ENCODE peak calls at places on chromosomes 7 and 10, in five cellular contexts. Z is neuronal stem cell, O is mesendoderm, W is trophoblast cell, I is mesenchymal stem cell. A is an unnamed sample.

GRCh38 chr10:71084061-71084817 is 128.1 kb upstream of the UNC5B start:
- DNase-seq in Z (no peak), O (no peak), W (no peak), I (no peak), A (no peak)

GRCh38 chr10:105413997-105414396 is 772.9 kb downstream of the SORCS3 start:
- DNase-seq in Z (no peak), O (no peak), W (no peak), I (no peak), A (no peak)

GRCh38 chr10:16915308-16915707 is 98.1 kb upstream of the RSU1 start:
- DNase-seq in Z (no peak), O (peak), W (no peak), I (no peak), A (no peak)

GRCh38 chr10:18145652-18146051 is 5.4 kb downstream of the CACNB2 start:
- DNase-seq in Z (no peak), O (peak), W (peak), I (no peak), A (peak)

GRCh38 chr10:73589538-73590126 is 1.5 kb downstream of the USP54 start:
- DNase-seq in Z (no peak), O (peak), W (no peak), I (peak), A (peak)

GRCh38 chr7:91085175-91085574 is 179.1 kb upstream of the FZD1 start:
- DNase-seq in Z (no peak), O (no peak), W (no peak), I (no peak), A (no peak)

GRCh38 chr10:79413196-79413595 is 32.2 kb downstream of the ZCCHC24 start:
- DNase-seq in Z (no peak), O (peak), W (no peak), I (peak), A (peak)

GRCh38 chr10:71233491-71233892 is 21.1 kb downstream of the UNC5B start:
- DNase-seq in Z (no peak), O (peak), W (no peak), I (no peak), A (no peak)

GRCh38 chr7:25665346-25665745 is 437.1 kb upstream of the NPVF start:
- DNase-seq in Z (no peak), O (no peak), W (peak), I (no peak), A (no peak)

GRCh38 chr7:2248984-2249694 is 7.1 kb downstream of the NUDT1 start:
- DNase-seq in Z (no peak), O (peak), W (peak), I (peak), A (peak)
- H4K8ac ChIP-seq in Z (no peak), O (no peak), W (no peak), I (peak), A (peak)

GRCh38 chr7:20191044-20191867 is 25.9 kb downstream of the MACC1 start:
- DNase-seq in Z (no peak), O (peak), W (no peak), I (no peak), A (no peak)

GRCh38 chr7:20194586-20194985 is 22.6 kb downstream of the MACC1 start:
- DNase-seq in Z (no peak), O (no peak), W (no peak), I (no peak), A (no peak)

GRCh38 chr7:20193242-20193777 is 23.9 kb downstream of the MACC1 start:
- DNase-seq in Z (no peak), O (no peak), W (no peak), I (no peak), A (peak)

GRCh38 chr7:20197125-20197524 is 20.1 kb downstream of the MACC1 start:
- DNase-seq in Z (no peak), O (peak), W (no peak), I (no peak), A (peak)

GRCh38 chr7:20193873-20194272 is 23.3 kb downstream of the MACC1 start:
- DNase-seq in Z (no peak), O (no peak), W (no peak), I (no peak), A (no peak)
- H3K4me3 ChIP-seq in Z (no peak), O (no peak), W (no peak), I (no peak), A (no peak)

DNA sequence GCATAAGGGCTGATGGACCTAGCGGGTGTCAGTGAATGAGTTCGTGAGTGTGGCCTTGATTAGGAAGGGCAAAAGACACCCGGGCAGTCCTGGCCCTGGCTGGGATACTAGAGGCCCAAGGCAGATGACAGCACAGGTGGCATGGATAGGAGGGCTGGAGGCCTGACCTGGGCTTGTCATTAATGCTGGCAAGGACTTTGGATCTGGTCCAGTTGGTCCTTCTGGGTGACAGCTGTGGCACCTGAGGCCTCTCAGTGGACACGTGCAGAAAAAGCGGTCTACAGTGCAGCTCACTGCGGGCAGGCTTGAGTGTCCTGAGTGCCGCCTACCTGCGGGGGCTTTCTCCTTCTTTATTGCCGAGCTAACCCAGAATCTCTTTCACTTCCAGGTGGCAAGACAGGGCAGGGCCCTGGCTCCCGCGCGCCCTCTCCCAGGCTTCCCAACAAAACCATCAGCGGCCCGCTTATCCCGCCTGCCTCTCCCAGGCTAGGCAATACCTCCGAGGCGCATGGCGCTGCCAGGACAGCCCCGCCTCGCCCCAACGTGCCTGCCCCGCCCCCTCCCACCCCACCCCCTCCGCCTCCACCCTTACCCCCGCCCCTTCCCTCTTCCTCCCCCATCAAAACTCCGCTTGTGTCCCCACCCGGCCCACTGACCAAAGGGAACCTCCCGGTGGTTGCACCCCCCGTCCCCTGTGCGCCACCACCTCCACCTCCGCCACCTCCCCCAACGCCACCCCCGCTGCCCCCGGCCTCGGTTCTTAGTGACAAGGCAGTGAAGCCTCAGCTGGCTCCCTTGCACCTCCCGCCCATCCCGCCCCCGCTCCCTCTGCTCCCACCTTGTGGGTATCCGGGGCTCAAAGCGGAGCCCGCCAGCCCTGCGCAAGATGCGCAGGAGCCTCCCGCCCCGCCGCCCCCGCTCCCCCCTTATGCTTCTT is 77.4 kb downstream of the WIPF3 start:
- DNase-seq in Z (no peak), O (peak), W (no peak), I (no peak), A (no peak)
- H2BK5ac ChIP-seq in Z (no peak), O (no peak), W (no peak), I (no peak), A (no peak)

DNA sequence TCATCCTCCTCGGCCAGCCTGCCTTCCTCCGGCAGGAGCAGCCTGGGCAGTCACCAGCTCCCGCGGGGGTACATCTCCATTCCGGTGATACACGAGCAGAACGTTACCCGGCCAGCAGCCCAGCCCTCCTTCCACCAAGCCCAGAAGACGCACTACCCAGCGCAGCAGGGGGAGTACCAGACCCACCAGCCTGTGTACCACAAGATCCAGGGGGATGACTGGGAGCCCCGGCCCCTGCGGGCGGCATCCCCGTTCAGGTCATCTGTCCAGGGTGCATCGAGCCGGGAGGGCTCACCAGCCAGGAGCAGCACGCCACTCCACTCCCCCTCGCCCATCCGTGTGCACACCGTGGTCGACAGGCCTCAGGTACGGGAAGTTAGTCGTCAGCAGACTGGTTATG is 21.1 kb downstream of the BAG3 start:
- DNase-seq in Z (no peak), O (no peak), W (no peak), I (no peak), A (no peak)
- H4K8ac ChIP-seq in Z (no peak), O (no peak), W (no peak), I (peak), A (no peak)

A was measured in IMR-90.